ENCODE peak calls at places on chromosomes 3 and 15, in seven cellular contexts. S is GM23248; H is sciatic nerve; J is NCI-H1694; K is activated CD8-positive, alpha-beta memory T cell treated with anti-CD3 and anti-CD28 coated beads, Interleukin-2, amount 50 U/mL, for 48 hours; T is dorsolateral prefrontal cortex; R is stimulated activated CD8-positive, alpha-beta memory T cell treated with anti-CD3 and anti-CD28 coated beads, Interleukin-4, amount 100 ng/mL, for 4 hours. L is an unnamed sample.

GRCh38 chr3:194296832-194297666 is 54.1 kb downstream of the CPN2 start:
- DNase-seq in R (no peak), T (peak), J (no peak), S (peak), H (no peak), K (no peak), L (peak)

GRCh38 chr3:143208976-143209714 is 89.6 kb downstream of the CHST2 start:
- DNase-seq in J (no peak), T (no peak), S (no peak), H (no peak), K (no peak), R (no peak), L (no peak)

GRCh38 chr15:54033954-54034458 is 55.8 kb downstream of the UNC13C start:
- DNase-seq in T (no peak), R (no peak), S (no peak), K (no peak), J (no peak), H (no peak), L (no peak)

GRCh38 chr3:7630925-7631324 is 770.0 kb downstream of the GRM7 start:
- DNase-seq in H (peak), S (no peak), K (no peak), J (no peak), R (no peak), T (no peak), L (peak)

GRCh38 chr3:101803152-101803782 is 24.3 kb downstream of the NXPE3 start:
- DNase-seq in T (no peak), S (peak), J (peak), K (no peak), H (no peak), R (peak), L (peak)

GRCh38 chr3:187889106-187889505 is 143.8 kb upstream of the BCL6 start:
- DNase-seq in J (no peak), R (no peak), T (no peak), K (no peak), H (no peak), S (no peak), L (no peak)

GRCh38 chr15:68413363-68414255 is 18.4 kb downstream of the ITGA11 start:
- DNase-seq in S (no peak), K (peak), J (no peak), R (no peak), T (no peak), H (no peak), L (no peak)

GRCh38 chr3:111979689-111980025 is 831 bp downstream of the ABHD10 start:
- DNase-seq in H (no peak), S (peak), J (peak), K (no peak), T (no peak), R (no peak), L (no peak)

GRCh38 chr15:95227235-95227634 is 995.9 kb downstream of the MCTP2 start:
- DNase-seq in H (no peak), J (no peak), K (no peak), T (no peak), S (no peak), R (no peak), L (no peak)

GRCh38 chr15:34335176-34335575 is 2.4 kb downstream of the SLC12A6 start:
- DNase-seq in R (no peak), T (no peak), K (no peak), J (no peak), H (no peak), S (peak), L (no peak)